ENCODE peak calls at places on chromosomes 4 and X, in ten cellular contexts. One of them, this sample, is unnamed.

GRCh38 chr4:4866833-4867744 is 7.6 kb downstream of the MSX1 start:
- DNase-seq in stimulated activated CD8-positive, alpha-beta memory T cell treated with anti-CD3 and anti-CD28 coated beads, Interleukin-4, amount 100 ng/mL, for 24 hours: no peak
- DNase-seq in T-helper 2 cell: no peak
- DNase-seq in fibroblast of pulmonary artery: no peak
- DNase-seq in NCI-H1694 treated with DMSO at 0.1 percent for 48 hours: no peak
- DNase-seq in right atrium auricular region: no peak
- DNase-seq in stromal cell of bone marrow: no peak
- DNase-seq in activated gamma-delta T cell: no peak
- DNase-seq in AG09319: peak; percentile 51
- DNase-seq in AG20443: no peak
- DNase-seq in this sample: no peak

GRCh38 chr4:75908555-75908954 is 6.3 kb upstream of the PPEF2 start:
- DNase-seq in AG09319: no peak
- DNase-seq in stromal cell of bone marrow: peak; percentile 3
- DNase-seq in right atrium auricular region: no peak
- DNase-seq in NCI-H1694 treated with DMSO at 0.1 percent for 48 hours: no peak
- DNase-seq in T-helper 2 cell: no peak
- DNase-seq in activated gamma-delta T cell: no peak
- DNase-seq in AG20443: no peak
- DNase-seq in stimulated activated CD8-positive, alpha-beta memory T cell treated with anti-CD3 and anti-CD28 coated beads, Interleukin-4, amount 100 ng/mL, for 24 hours: no peak
- DNase-seq in fibroblast of pulmonary artery: peak; percentile 29
- DNase-seq in this sample: no peak

GRCh38 chr4:80202190-80202711 is 4.9 kb downstream of the PRDM8 start:
- DNase-seq in T-helper 2 cell: peak; percentile 64
- DNase-seq in fibroblast of pulmonary artery: peak; percentile 73
- DNase-seq in stimulated activated CD8-positive, alpha-beta memory T cell treated with anti-CD3 and anti-CD28 coated beads, Interleukin-4, amount 100 ng/mL, for 24 hours: peak; percentile 67
- DNase-seq in AG20443: peak; percentile 92
- DNase-seq in NCI-H1694 treated with DMSO at 0.1 percent for 48 hours: no peak
- DNase-seq in AG09319: no peak
- DNase-seq in activated gamma-delta T cell: peak; percentile 71
- DNase-seq in right atrium auricular region: peak; percentile 80
- DNase-seq in stromal cell of bone marrow: no peak
- DNase-seq in this sample: no peak

GRCh38 chrX:7926914-7927258 is 327 bp downstream of the PNPLA4 start:
- DNase-seq in right atrium auricular region: no peak
- DNase-seq in stromal cell of bone marrow: no peak
- DNase-seq in fibroblast of pulmonary artery: no peak
- DNase-seq in NCI-H1694 treated with DMSO at 0.1 percent for 48 hours: no peak
- DNase-seq in AG09319: no peak
- DNase-seq in T-helper 2 cell: no peak
- DNase-seq in activated gamma-delta T cell: no peak
- DNase-seq in stimulated activated CD8-positive, alpha-beta memory T cell treated with anti-CD3 and anti-CD28 coated beads, Interleukin-4, amount 100 ng/mL, for 24 hours: no peak
- DNase-seq in AG20443: no peak
- DNase-seq in this sample: no peak

GRCh38 chr4:26687728-26688127 is 103.8 kb downstream of the TBC1D19 start:
- DNase-seq in AG09319: peak; percentile 41
- DNase-seq in right atrium auricular region: no peak
- DNase-seq in AG20443: peak; percentile 73
- DNase-seq in NCI-H1694 treated with DMSO at 0.1 percent for 48 hours: no peak
- DNase-seq in stromal cell of bone marrow: peak; percentile 54
- DNase-seq in stimulated activated CD8-positive, alpha-beta memory T cell treated with anti-CD3 and anti-CD28 coated beads, Interleukin-4, amount 100 ng/mL, for 24 hours: no peak
- DNase-seq in activated gamma-delta T cell: no peak
- DNase-seq in fibroblast of pulmonary artery: peak; percentile 74
- DNase-seq in T-helper 2 cell: no peak
- DNase-seq in this sample: peak; percentile 55

GRCh38 chr4:156971623-156972369 is at the start of gene PDGFC:
- DNase-seq in right atrium auricular region: peak; percentile 70
- DNase-seq in T-helper 2 cell: peak; percentile 7
- DNase-seq in activated gamma-delta T cell: peak; percentile 9
- DNase-seq in stromal cell of bone marrow: no peak
- DNase-seq in fibroblast of pulmonary artery: peak; percentile 66
- DNase-seq in AG20443: peak; percentile 86
- DNase-seq in stimulated activated CD8-positive, alpha-beta memory T cell treated with anti-CD3 and anti-CD28 coated beads, Interleukin-4, amount 100 ng/mL, for 24 hours: no peak
- DNase-seq in AG09319: no peak
- DNase-seq in NCI-H1694 treated with DMSO at 0.1 percent for 48 hours: no peak
- DNase-seq in this sample: no peak

GRCh38 chrX:10617186-10617963 is 3.0 kb downstream of the MID1 start:
- DNase-seq in NCI-H1694 treated with DMSO at 0.1 percent for 48 hours: no peak
- DNase-seq in AG20443: no peak
- DNase-seq in fibroblast of pulmonary artery: no peak
- DNase-seq in AG09319: no peak
- DNase-seq in right atrium auricular region: no peak
- DNase-seq in stromal cell of bone marrow: no peak
- DNase-seq in T-helper 2 cell: no peak
- DNase-seq in activated gamma-delta T cell: no peak
- DNase-seq in stimulated activated CD8-positive, alpha-beta memory T cell treated with anti-CD3 and anti-CD28 coated beads, Interleukin-4, amount 100 ng/mL, for 24 hours: no peak
- DNase-seq in this sample: no peak

GRCh38 chrX:452598-452997 is 65.9 kb upstream of the PPP2R3B start:
- DNase-seq in AG09319: no peak
- DNase-seq in stromal cell of bone marrow: no peak
- DNase-seq in right atrium auricular region: no peak
- DNase-seq in activated gamma-delta T cell: no peak
- DNase-seq in AG20443: no peak
- DNase-seq in stimulated activated CD8-positive, alpha-beta memory T cell treated with anti-CD3 and anti-CD28 coated beads, Interleukin-4, amount 100 ng/mL, for 24 hours: no peak
- DNase-seq in T-helper 2 cell: no peak
- DNase-seq in NCI-H1694 treated with DMSO at 0.1 percent for 48 hours: no peak
- DNase-seq in fibroblast of pulmonary artery: no peak
- DNase-seq in this sample: no peak

GRCh38 chrX:132652871-132653270 is 164.0 kb upstream of the MBNL3 start:
- DNase-seq in T-helper 2 cell: no peak
- DNase-seq in stimulated activated CD8-positive, alpha-beta memory T cell treated with anti-CD3 and anti-CD28 coated beads, Interleukin-4, amount 100 ng/mL, for 24 hours: no peak
- DNase-seq in NCI-H1694 treated with DMSO at 0.1 percent for 48 hours: no peak
- DNase-seq in AG20443: peak; percentile 5
- DNase-seq in right atrium auricular region: no peak
- DNase-seq in activated gamma-delta T cell: no peak
- DNase-seq in AG09319: no peak
- DNase-seq in stromal cell of bone marrow: no peak
- DNase-seq in fibroblast of pulmonary artery: no peak
- DNase-seq in this sample: no peak

GRCh38 chr4:71568131-71568530 is 215.7 kb downstream of the GC start:
- DNase-seq in fibroblast of pulmonary artery: no peak
- DNase-seq in stimulated activated CD8-positive, alpha-beta memory T cell treated with anti-CD3 and anti-CD28 coated beads, Interleukin-4, amount 100 ng/mL, for 24 hours: no peak
- DNase-seq in NCI-H1694 treated with DMSO at 0.1 percent for 48 hours: no peak
- DNase-seq in stromal cell of bone marrow: no peak
- DNase-seq in activated gamma-delta T cell: no peak
- DNase-seq in right atrium auricular region: no peak
- DNase-seq in T-helper 2 cell: no peak
- DNase-seq in AG09319: no peak
- DNase-seq in AG20443: no peak
- DNase-seq in this sample: no peak

GRCh38 chr4:36446275-36446674 is 164.9 kb downstream of the DTHD1 start:
- DNase-seq in NCI-H1694 treated with DMSO at 0.1 percent for 48 hours: no peak
- DNase-seq in activated gamma-delta T cell: no peak
- DNase-seq in stimulated activated CD8-positive, alpha-beta memory T cell treated with anti-CD3 and anti-CD28 coated beads, Interleukin-4, amount 100 ng/mL, for 24 hours: no peak
- DNase-seq in stromal cell of bone marrow: no peak
- DNase-seq in T-helper 2 cell: no peak
- DNase-seq in fibroblast of pulmonary artery: no peak
- DNase-seq in AG09319: no peak
- DNase-seq in right atrium auricular region: no peak
- DNase-seq in AG20443: no peak
- DNase-seq in this sample: no peak